ENCODE peak calls at places on chromosomes 13 and 19, in seven cellular contexts. W, U, S, F, G, P and Z are unnamed samples.

GRCh38 chr19:14479985-14480694 is 5.0 kb upstream of the PTGER1 start:
- DNase-seq in W (no peak), U (no peak), S (peak), F (no peak), G (no peak), P (no peak), Z (no peak)

GRCh38 chr19:38265213-38265861 is 964 bp downstream of the SPINT2 start:
- DNase-seq in W (no peak), U (peak), S (peak), F (no peak), G (no peak), P (no peak), Z (no peak)

GRCh38 chr13:85501616-85502015 is 297.6 kb downstream of the SLITRK6 start:
- DNase-seq in W (no peak), U (no peak), S (no peak), F (no peak), G (no peak), P (no peak), Z (no peak)

GRCh38 chr19:41626877-41627276 is at the start of gene CEACAM4:
- DNase-seq in W (peak), U (no peak), S (no peak), F (peak), G (peak), P (no peak), Z (no peak)

GRCh38 chr19:6071103-6071485 is 39.2 kb downstream of the RFX2 start:
- DNase-seq in W (no peak), U (no peak), S (peak), F (no peak), G (no peak), P (peak), Z (peak)

GRCh38 chr19:10471909-10472308 is 31.2 kb downstream of the KEAP1 start:
- DNase-seq in W (no peak), U (peak), S (peak), F (no peak), G (no peak), P (no peak), Z (no peak)

GRCh38 chr19:34332027-34332786 is 32.8 kb upstream of the GPI start:
- DNase-seq in W (no peak), U (no peak), S (no peak), F (no peak), G (no peak), P (no peak), Z (no peak)

GRCh38 chr13:106143930-106144709 is 391.3 kb downstream of the EFNB2 start:
- DNase-seq in W (no peak), U (no peak), S (no peak), F (no peak), G (no peak), P (no peak), Z (no peak)

GRCh38 chr13:113066746-113067145 is 38.8 kb upstream of the F7 start:
- DNase-seq in W (peak), U (no peak), S (no peak), F (no peak), G (no peak), P (no peak), Z (no peak)

GRCh38 chr19:34178276-34178614 is 5.9 kb downstream of the LSM14A start:
- DNase-seq in W (no peak), U (no peak), S (no peak), F (no peak), G (no peak), P (no peak), Z (no peak)

GRCh38 chr13:84050551-84050950 is 168.3 kb upstream of the SLITRK1 start:
- DNase-seq in W (no peak), U (no peak), S (peak), F (no peak), G (no peak), P (no peak), Z (no peak)